ENCODE peak calls at places on chromosomes 1 and 21, in ten cellular contexts. V is retina; F is activated CD8-positive, alpha-beta memory T cell treated with anti-CD3 and anti-CD28 coated beads, Interleukin-2, amount 10 ng/mL, durations not matched to agents 7 days and 5 days; A is HTR-8/SVneo; N is nucleus accumbens; K is fibroblast of lung; E is HL-60; U is GF-D8; R is activated T-cell treated with anti-CD3 and anti-CD28 coated beads for 1 hour; B is kidney epithelial cell. D is an unnamed sample.
A peak's percentile ranks its signal among the peaks of the same experiment; 100 is the strongest.

GRCh38 chr1:244341455-244342450 is 110.0 kb downstream of the ADSS2 start:
- DNase-seq in F (peak; percentile 77), N (peak; percentile 23), R (no peak), E (no peak), A (no peak), K (no peak), U (no peak), B (peak; percentile 71), V (peak; percentile 65), D (no peak)

GRCh38 chr1:87141556-87141955 is 187.1 kb upstream of the LMO4 start:
- DNase-seq in N (no peak), U (no peak), V (no peak), A (no peak), E (no peak), B (no peak), F (no peak), R (no peak), K (no peak), D (no peak)

GRCh38 chr21:29330797-29331196 is 32.1 kb downstream of the BACH1 start:
- DNase-seq in V (no peak), U (no peak), R (no peak), E (no peak), A (no peak), B (no peak), N (no peak), K (no peak), F (no peak), D (no peak)

GRCh38 chr1:146032613-146033219 is 11.2 kb upstream of the HJV start:
- DNase-seq in N (no peak), K (peak; percentile 58), F (no peak), V (peak; percentile 20), A (peak; percentile 37), B (no peak), E (peak; percentile 35), U (peak; percentile 20), R (no peak), D (no peak)

GRCh38 chr1:109775408-109775807 is 11.7 kb upstream of the EPS8L3 start:
- DNase-seq in R (no peak), V (no peak), F (no peak), K (no peak), U (no peak), N (no peak), E (no peak), B (no peak), A (no peak), D (no peak)

GRCh38 chr1:55670331-55671082 is 455.3 kb upstream of the USP24 start:
- DNase-seq in V (no peak), A (no peak), K (peak; percentile 59), E (no peak), U (no peak), B (no peak), N (no peak), F (no peak), R (no peak), D (no peak)

GRCh38 chr1:205227584-205228006 is at the start of gene TMCC2:
- DNase-seq in N (peak; percentile 91), E (peak; percentile 59), B (no peak), R (peak; percentile 62), V (peak; percentile 95), A (peak; percentile 98), U (peak; percentile 12), F (peak; percentile 90), K (peak; percentile 89), D (peak; percentile 82)

GRCh38 chr1:921011-921837 is 2.5 kb upstream of the SAMD11 start:
- DNase-seq in A (peak; percentile 77), U (no peak), K (peak; percentile 68), B (no peak), N (no peak), F (no peak), R (no peak), E (no peak), V (peak; percentile 94), D (no peak)

GRCh38 chr1:41800237-41800902 is 118.4 kb downstream of the HIVEP3 start:
- DNase-seq in N (no peak), V (no peak), A (no peak), U (no peak), F (no peak), B (no peak), K (peak; percentile 64), E (no peak), R (no peak), D (no peak)